ENCODE peak calls at places on chromosomes 4 and X, in nine cellular contexts. I is thyroid gland; T is CD8-positive, alpha-beta memory T cell; P is neural progenitor cell; F is T-helper 17 cell; L is heart right ventricle; D is AG04450; M is IMR-90; C is breast epithelium. O is an unnamed sample. For H3K9me3, the result is how much of the 10 kb centered on the place peaks cover.

GRCh38 chrX:21838937-21839333 is 482 bp upstream of the MBTPS2 start:
- DNase-seq in I (no peak), T (no peak), P (no peak), F (no peak), L (no peak), D (no peak), M (peak), C (no peak), O (no peak)

GRCh38 chrX:31658360-31658759 is 586.5 kb upstream of the FTHL17 start:
- DNase-seq in I (no peak), T (no peak), P (no peak), F (no peak), L (no peak), D (no peak), M (peak), C (no peak), O (no peak)

GRCh38 chrX:154979671-154980070 is 42.9 kb downstream of the F8 start:
- DNase-seq in I (no peak), T (no peak), P (no peak), F (no peak), L (no peak), D (no peak), M (no peak), C (no peak), O (no peak)

GRCh38 chr4:108224628-108225053 is 55.9 kb upstream of the LEF1 start:
- DNase-seq in I (no peak), T (no peak), P (no peak), F (no peak), L (peak), D (peak), M (peak), C (no peak), O (no peak)

GRCh38 chrX:154369453-154370299 is 4.8 kb downstream of the FLNA start:
- DNase-seq in I (peak), T (peak), P (peak), F (peak), L (peak), D (peak), M (peak), C (peak), O (peak)

GRCh38 chr4:83112239-83112638 is 2.3 kb downstream of the PLAC8 start:
- DNase-seq in I (no peak), T (no peak), P (no peak), F (no peak), L (no peak), D (no peak), M (no peak), C (no peak), O (no peak)

GRCh38 chr4:82217986-82218715 is 155.6 kb downstream of the HNRNPD start:
- DNase-seq in I (no peak), T (no peak), P (peak), F (no peak), L (no peak), D (no peak), M (no peak), C (no peak), O (no peak)

GRCh38 chrX:7068939-7069367 is 78.6 kb upstream of the STS start:
- DNase-seq in I (no peak), T (no peak), P (peak), F (no peak), L (no peak), D (no peak), M (no peak), C (no peak), O (peak)

GRCh38 chrX:1462110-1462509 is 9.4 kb upstream of the ASMTL start:
- DNase-seq in I (no peak), T (no peak), P (no peak), F (no peak), L (no peak), D (no peak), M (no peak), C (no peak), O (no peak)

GRCh38 chr4:39047691-39048090 is 14.3 kb upstream of the KLHL5 start:
- DNase-seq in I (no peak), T (no peak), P (no peak), F (no peak), L (no peak), D (no peak), M (peak), C (no peak), O (no peak)

GRCh38 chrX:97399400-97399799 is 515.7 kb downstream of the RPA4 start:
- DNase-seq in I (no peak), T (no peak), P (no peak), F (no peak), L (no peak), D (peak), M (peak), C (no peak), O (no peak)

GRCh38 chrX:40145001-40145631 is 47.4 kb upstream of the BCOR start:
- DNase-seq in I (peak), T (no peak), P (peak), F (no peak), L (no peak), D (no peak), M (no peak), C (no peak), O (no peak)

GRCh38 chrX:115460565-115460888 is 100.4 kb upstream of the PLS3 start:
- DNase-seq in I (no peak), T (no peak), P (no peak), F (no peak), L (peak), D (no peak), M (peak), C (no peak), O (no peak)

GRCh38 chrX:7709845-7710244 is 133.1 kb upstream of the VCX start:
- DNase-seq in I (no peak), T (no peak), P (no peak), F (no peak), L (peak), D (no peak), M (no peak), C (no peak), O (no peak)

GRCh38 chr4:47824844-47825243 is 13.0 kb downstream of the CORIN start:
- DNase-seq in I (peak), T (no peak), P (peak), F (no peak), L (peak), D (no peak), M (no peak), C (no peak), O (no peak)

GRCh38 chrX:136030357-136031225 is 45.4 kb downstream of the SLC9A6 start:
- DNase-seq in I (peak), T (no peak), P (no peak), F (no peak), L (peak), D (no peak), M (peak), C (no peak), O (no peak)

GRCh38 chr4:38292529-38292928 is 332.3 kb downstream of the PTTG2 start:
- DNase-seq in I (no peak), T (no peak), P (no peak), F (no peak), L (no peak), D (no peak), M (no peak), C (no peak), O (no peak)

GRCh38 chr4:183471960-183472708 is 27.7 kb downstream of the CDKN2AIP start:
- DNase-seq in I (peak), T (peak), P (peak), F (peak), L (peak), D (peak), M (peak), C (peak), O (peak)

GRCh38 chr4:54547299-54548097 is 110.3 kb upstream of the KIT start:
- DNase-seq in I (no peak), T (no peak), P (no peak), F (no peak), L (no peak), D (no peak), M (no peak), C (no peak), O (no peak)

GRCh38 chrX:106952988-106953387 is 32.8 kb downstream of the CLDN2 start:
- DNase-seq in I (no peak), T (no peak), P (no peak), F (no peak), L (no peak), D (no peak), M (no peak), C (no peak), O (no peak)

GRCh38 chrX:120358687-120359086 is 3.2 kb upstream of the ATP1B4 start:
- DNase-seq in I (no peak), T (no peak), P (peak), F (no peak), L (no peak), D (no peak), M (no peak), C (no peak), O (no peak)

GRCh38 chr4:117467404-117467803 is 382.0 kb upstream of the TRAM1L1 start:
- DNase-seq in I (no peak), T (no peak), P (no peak), F (no peak), L (no peak), D (no peak), M (peak), C (no peak), O (no peak)

GRCh38 chr4:2935762-2936743 is 27.2 kb downstream of the NOP14 start:
- DNase-seq in I (no peak), T (peak), P (peak), F (peak), L (no peak), D (no peak), M (no peak), C (peak), O (no peak)

GRCh38 chr4:184310171-184310567 is 92.5 kb upstream of the ENPP6 start:
- DNase-seq in I (peak), T (peak), P (no peak), F (no peak), L (no peak), D (no peak), M (no peak), C (no peak), O (peak)

GRCh38 chrX:100980608-100981497 is 11.3 kb downstream of the ARL13A start:
- DNase-seq in I (peak), T (no peak), P (no peak), F (no peak), L (no peak), D (no peak), M (peak), C (peak), O (no peak)

GRCh38 chrX:148649145-148649645 is 148.8 kb downstream of the AFF2 start:
- DNase-seq in I (no peak), T (no peak), P (no peak), F (no peak), L (no peak), D (no peak), M (no peak), C (no peak), O (no peak)
- H3K9me3 ChIP-seq in I (under half), T (under half), P (under half), F (under half), L (under half), D (under half), M (under half), C (under half), O (under half)

DNA sequence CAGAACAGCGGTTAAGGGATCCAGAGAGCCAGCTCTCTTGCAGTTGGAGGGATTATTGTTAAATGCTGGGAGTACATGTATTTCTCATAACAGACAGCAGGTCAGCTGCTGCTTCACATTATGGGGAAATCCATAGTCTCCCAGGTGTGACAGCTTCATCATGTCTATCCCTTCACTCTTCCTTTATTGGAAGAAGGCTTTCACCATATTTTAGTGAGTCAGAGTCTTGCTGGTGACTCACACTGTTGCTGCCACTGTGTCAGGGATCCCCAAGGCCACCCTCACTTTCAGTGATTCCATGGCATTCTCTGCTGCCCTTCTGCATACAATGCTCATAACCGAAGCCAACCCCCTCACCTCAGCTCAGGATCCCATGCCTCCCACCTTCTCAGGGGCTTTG is 32.9 kb upstream of the PAGE5 start:
- DNase-seq in I (no peak), T (no peak), P (no peak), F (no peak), L (no peak), D (no peak), M (no peak), C (no peak), O (no peak)
- H3K9me3 ChIP-seq in I (under half), T (under half), P (under half), F (under half), L (under half), D (under half), M (under half), C (under half), O (under half)

GRCh38 chrX:74853255-74853654 is 72.0 kb downstream of the NEXMIF start:
- DNase-seq in I (no peak), T (no peak), P (no peak), F (no peak), L (no peak), D (no peak), M (no peak), C (no peak), O (no peak)
- H3K9me3 ChIP-seq in I (under half), T (under half), P (under half), F (under half), L (half or more), D (under half), M (under half), C (under half), O (half or more)

DNA sequence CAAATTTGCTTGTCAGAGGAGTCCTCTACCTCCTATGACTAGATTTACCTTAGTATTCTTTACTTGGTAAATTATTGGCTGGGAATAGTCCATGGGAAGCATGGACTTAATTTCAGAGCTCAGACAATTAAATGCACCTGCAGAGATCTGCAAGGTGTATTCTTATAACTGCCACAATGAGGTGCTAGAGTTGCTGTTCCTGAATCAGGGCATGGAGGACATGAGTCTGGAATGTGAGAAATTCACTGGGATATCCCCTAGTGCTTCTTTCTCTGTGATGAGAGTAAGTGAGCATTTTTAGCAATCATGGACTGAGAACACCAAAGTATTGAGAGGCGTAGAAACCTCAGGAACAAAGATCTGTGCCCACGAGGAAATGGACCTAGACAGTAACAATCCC is 32.9 kb upstream of the GRID2 start:
- DNase-seq in I (no peak), T (no peak), P (peak), F (no peak), L (no peak), D (no peak), M (no peak), C (no peak), O (no peak)
- H3K9me3 ChIP-seq in I (under half), T (under half), P (under half), F (under half), L (under half), D (under half), M (under half), C (under half), O (under half)

GRCh38 chr4:1399508-1400190 is 6.6 kb downstream of the NKX1-1 start:
- DNase-seq in I (no peak), T (no peak), P (no peak), F (no peak), L (no peak), D (no peak), M (no peak), C (peak), O (no peak)
- H3K9me3 ChIP-seq in I (under half), T (under half), P (under half), F (under half), L (under half), D (under half), M (under half), C (under half), O (under half)

O was measured in CD4-positive, alpha-beta T cell.